ENCODE peak calls at places on chromosomes 6 and 20, in five cellular contexts. B is H9, U is DND-41, X is GM23248, T is IMR-90. O is an unnamed sample.

GRCh38 chr6:167706313-167707109 is 120.2 kb upstream of the AFDN start:
- DNase-seq in B (no peak), T (no peak), X (no peak), U (peak; percentile 75), O (no peak)

GRCh38 chr20:47872341-47872740 is 87.1 kb upstream of the SULF2 start:
- DNase-seq in T (no peak), X (no peak), U (no peak), B (no peak), O (no peak)

GRCh38 chr6:34839696-34840352 is 47.9 kb downstream of the BLTP3A start:
- DNase-seq in T (peak; percentile 16), U (no peak), B (no peak), X (no peak), O (no peak)

GRCh38 chr20:496126-496696 is 33.9 kb upstream of the TBC1D20 start:
- DNase-seq in X (peak; percentile 55), B (no peak), T (peak; percentile 49), U (no peak), O (no peak)

GRCh38 chr6:164069352-164070022 is 655.0 kb downstream of the QKI start:
- DNase-seq in U (no peak), X (no peak), T (no peak), B (no peak), O (no peak)

GRCh38 chr6:38701551-38701950 is 1.4 kb downstream of the GLO1 start:
- DNase-seq in U (no peak), X (no peak), T (no peak), B (no peak), O (no peak)

GRCh38 chr6:110831405-110831804 is 16.1 kb upstream of the CDK19 start:
- DNase-seq in B (no peak), U (no peak), T (no peak), X (no peak), O (no peak)

GRCh38 chr6:52213127-52213526 is 27.0 kb downstream of the IL17A start:
- DNase-seq in X (no peak), B (no peak), U (peak; percentile 32), T (no peak), O (no peak)

GRCh38 chr6:111938710-111939109 is 65.5 kb upstream of the FYN start:
- DNase-seq in X (peak; percentile 75), T (peak; percentile 93), U (no peak), B (no peak), O (no peak)

GRCh38 chr20:46708172-46708860 is 1.1 kb upstream of the SLC2A10 start:
- DNase-seq in U (no peak), X (no peak), B (peak; percentile 78), T (no peak), O (no peak)

GRCh38 chr6:39546731-39547130 is 178.5 kb downstream of the KIF6 start:
- DNase-seq in B (no peak), X (no peak), U (no peak), T (no peak), O (no peak)

GRCh38 chr20:58479666-58480454 is 35.3 kb downstream of the APCDD1L start:
- DNase-seq in T (no peak), X (no peak), U (no peak), B (peak; percentile 9), O (no peak)

GRCh38 chr6:50128420-50129005 is 78.8 kb upstream of the DEFB112 start:
- DNase-seq in T (peak; percentile 24), U (no peak), B (no peak), X (peak; percentile 50), O (peak; percentile 21)

GRCh38 chr6:165760126-165760802 is 97.2 kb upstream of the PDE10A start:
- DNase-seq in B (no peak), T (no peak), X (no peak), U (no peak), O (no peak)

GRCh38 chr20:40606660-40607059 is 82.4 kb downstream of the MAFB start:
- DNase-seq in X (no peak), B (no peak), T (no peak), U (no peak), O (no peak)

GRCh38 chr6:148658701-148659100 is 88.1 kb upstream of the UST start:
- DNase-seq in U (no peak), B (no peak), T (no peak), X (no peak), O (no peak)

GRCh38 chr20:51427625-51428291 is 114.8 kb downstream of the NFATC2 start:
- DNase-seq in T (no peak), X (no peak), B (no peak), U (no peak), O (no peak)

GRCh38 chr6:122276637-122277036 is 122.8 kb upstream of the HSF2 start:
- DNase-seq in U (no peak), B (no peak), X (no peak), T (no peak), O (no peak)

GRCh38 chr6:169188051-169188863 is 65.4 kb downstream of the THBS2 start:
- DNase-seq in T (peak; percentile 100), U (peak; percentile 12), X (peak; percentile 89), B (no peak), O (no peak)

GRCh38 chr6:108550256-108550655 is 10.5 kb upstream of the FOXO3 start:
- DNase-seq in B (no peak), T (no peak), X (no peak), U (no peak), O (no peak)

GRCh38 chr20:45345104-45345936 is 2.9 kb downstream of the SDC4 start:
- DNase-seq in U (no peak), B (no peak), T (no peak), X (no peak), O (no peak)

GRCh38 chr6:136024711-136025110 is 173.2 kb downstream of the PDE7B start:
- DNase-seq in X (no peak), T (no peak), U (no peak), B (no peak), O (no peak)

GRCh38 chr6:7680393-7681075 is 45.4 kb upstream of the BMP6 start:
- DNase-seq in B (no peak), U (no peak), T (no peak), X (no peak), O (no peak)

GRCh38 chr6:106225581-106225980 is 100.0 kb downstream of the ATG5 start:
- DNase-seq in U (no peak), B (no peak), T (no peak), X (no peak), O (no peak)

GRCh38 chr20:48769111-48769879 is 58.5 kb downstream of the PREX1 start:
- DNase-seq in X (no peak), U (peak; percentile 63), T (no peak), B (no peak), O (no peak)

DNA sequence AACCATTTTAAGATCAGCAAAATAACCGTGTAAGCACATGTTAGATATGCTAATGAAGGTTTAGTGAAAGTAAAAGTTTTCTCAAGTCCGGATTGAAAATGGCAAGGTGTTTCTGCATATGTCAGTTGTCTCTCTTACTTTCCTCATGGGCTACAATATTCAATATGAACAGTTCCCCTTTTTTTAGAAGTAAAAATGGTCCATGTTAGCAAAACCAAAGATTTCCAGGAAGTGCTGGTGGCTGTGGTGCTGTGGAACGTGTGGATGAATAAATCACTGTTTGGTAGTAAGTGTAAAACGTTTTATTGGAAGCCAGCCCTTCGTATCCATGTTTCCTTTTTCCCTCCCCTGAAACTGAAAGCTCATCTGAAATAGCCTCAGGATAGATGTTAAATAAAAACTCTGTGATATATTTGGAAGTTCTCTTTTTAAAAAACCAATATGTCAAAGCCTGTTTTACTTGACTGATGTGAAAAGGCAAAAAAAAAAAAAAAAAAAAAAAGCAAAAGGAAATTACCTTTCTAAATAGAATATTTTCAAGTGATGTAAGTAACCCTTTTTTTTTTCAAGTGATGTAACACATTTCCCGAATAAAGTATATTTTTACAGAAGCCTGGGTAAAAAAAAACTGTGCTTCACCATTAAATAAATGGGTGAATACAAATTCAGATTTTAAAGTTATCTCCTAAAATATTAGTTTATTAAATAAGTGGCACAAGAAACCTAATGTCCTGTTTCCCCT is 41.9 kb downstream of the PLEKHG1 start:
- DNase-seq in U (no peak), T (no peak), X (peak; percentile 8), B (no peak), O (no peak)
- H4K20me1 ChIP-seq in U (no peaks in the 10 kb centered on the region), T (no peaks in the 10 kb centered on the region), X (no peaks in the 10 kb centered on the region), B (no peaks in the 10 kb centered on the region), O (no peaks in the 10 kb centered on the region)

GRCh38 chr6:150723056-150723658 is 123.5 kb downstream of the PLEKHG1 start:
- DNase-seq in U (no peak), B (no peak), X (no peak), T (no peak), O (no peak)

GRCh38 chr6:150721411-150722266 is 122.0 kb downstream of the PLEKHG1 start:
- DNase-seq in T (no peak), X (no peak), B (no peak), U (no peak), O (no peak)

GRCh38 chr6:150719861-150720260 is 120.2 kb downstream of the PLEKHG1 start:
- DNase-seq in U (no peak), X (no peak), B (no peak), T (no peak), O (no peak)

GRCh38 chr6:150719099-150719767 is 119.5 kb downstream of the PLEKHG1 start:
- DNase-seq in B (no peak), T (peak; percentile 9), U (no peak), X (peak; percentile 6), O (no peak)

GRCh38 chr6:150720774-150721233 is 121.1 kb downstream of the PLEKHG1 start:
- DNase-seq in B (no peak), T (no peak), U (no peak), X (peak; percentile 6), O (no peak)
- H4K20me1 ChIP-seq in B (no peaks in the 10 kb centered on the region), T (no peaks in the 10 kb centered on the region), U (no peaks in the 10 kb centered on the region), X (no peaks in the 10 kb centered on the region), O (no peaks in the 10 kb centered on the region)

GRCh38 chr20:25382704-25383370 is 7.8 kb downstream of the ABHD12 start:
- DNase-seq in U (no peak), T (no peak), B (no peak), X (no peak), O (no peak)

GRCh38 chr20:25378189-25378883 is 12.3 kb downstream of the ABHD12 start:
- DNase-seq in U (no peak), X (no peak), B (no peak), T (no peak), O (no peak)

GRCh38 chr20:25378884-25379733 is 11.5 kb downstream of the ABHD12 start:
- DNase-seq in U (no peak), B (no peak), T (no peak), X (no peak), O (no peak)

GRCh38 chr20:25376886-25377285 is 13.7 kb downstream of the ABHD12 start:
- DNase-seq in X (no peak), U (no peak), B (no peak), T (no peak), O (no peak)

GRCh38 chr20:25380945-25381614 is 9.6 kb downstream of the ABHD12 start:
- DNase-seq in X (no peak), T (no peak), B (no peak), U (no peak), O (no peak)
- H4K20me1 ChIP-seq in X (no peaks in the 10 kb centered on the region), T (peaks cover 46% of the 10 kb centered on the region), B (no peaks in the 10 kb centered on the region), U (peaks cover 69% of the 10 kb centered on the region), O (no peaks in the 10 kb centered on the region)

GRCh38 chr20:17662333-17663039 is 19.6 kb downstream of the RRBP1 start:
- DNase-seq in B (no peak), T (peak; percentile 48), X (peak; percentile 98), U (no peak), O (no peak)

GRCh38 chr20:17661121-17661744 is 20.8 kb downstream of the RRBP1 start:
- DNase-seq in X (peak; percentile 69), U (no peak), T (no peak), B (no peak), O (no peak)

GRCh38 chr20:17664025-17664638 is 17.9 kb downstream of the RRBP1 start:
- DNase-seq in B (no peak), U (no peak), X (no peak), T (no peak), O (no peak)

GRCh38 chr20:17663486-17663885 is 18.6 kb downstream of the RRBP1 start:
- DNase-seq in B (no peak), U (no peak), T (peak; percentile 42), X (peak; percentile 48), O (no peak)

GRCh38 chr20:17663040-17663399 is 19.0 kb downstream of the RRBP1 start:
- DNase-seq in T (no peak), U (no peak), X (no peak), B (no peak), O (no peak)
- H4K20me1 ChIP-seq in T (peaks cover 94% of the 10 kb centered on the region), U (peaks cover 23% of the 10 kb centered on the region), X (peaks cover 16% of the 10 kb centered on the region), B (no peaks in the 10 kb centered on the region), O (peaks cover 62% of the 10 kb centered on the region)

O was measured in SK-N-SH.